ENCODE peak calls at places on chromosomes 7 and 10, in four cellular contexts. C is K562, Q is GM12878, Y is HL-60. A is an unnamed sample.

GRCh38 chr7:122123746-122124145 is 20.3 kb downstream of the AASS start:
- DNase-seq in Q (no peak), Y (no peak), C (no peak), A (no peak)

GRCh38 chr7:134685250-134685649 is 38.6 kb downstream of the BPGM start:
- DNase-seq in Y (no peak), C (no peak), Q (no peak), A (no peak)

GRCh38 chr7:6286486-6286885 is 14.1 kb upstream of the CYTH3 start:
- DNase-seq in Q (no peak), Y (no peak), C (no peak), A (no peak)

GRCh38 chr10:110717830-110718595 is 73.9 kb downstream of the RBM20 start:
- DNase-seq in C (no peak), Q (no peak), Y (peak), A (peak)

GRCh38 chr10:92993671-92994304 is 66.8 kb upstream of the CYP26C1 start:
- DNase-seq in C (no peak), Q (no peak), Y (no peak), A (no peak)

GRCh38 chr7:158166386-158167340 is 421.0 kb downstream of the PTPRN2 start:
- DNase-seq in C (no peak), Q (no peak), Y (no peak), A (no peak)

GRCh38 chr10:10824611-10825148 is 193.0 kb upstream of the CELF2 start:
- DNase-seq in C (no peak), Q (no peak), Y (no peak), A (no peak)

GRCh38 chr10:17644485-17644964 is 574 bp downstream of the STAM start:
- DNase-seq in Q (no peak), C (peak), Y (no peak), A (no peak)

GRCh38 chr10:72062341-72062740 is 26.0 kb downstream of the SPOCK2 start:
- DNase-seq in Y (no peak), C (no peak), Q (no peak), A (no peak)

GRCh38 chr10:14405076-14406065 is 74.6 kb upstream of the FRMD4A start:
- DNase-seq in C (no peak), Q (no peak), Y (no peak), A (no peak)

DNA sequence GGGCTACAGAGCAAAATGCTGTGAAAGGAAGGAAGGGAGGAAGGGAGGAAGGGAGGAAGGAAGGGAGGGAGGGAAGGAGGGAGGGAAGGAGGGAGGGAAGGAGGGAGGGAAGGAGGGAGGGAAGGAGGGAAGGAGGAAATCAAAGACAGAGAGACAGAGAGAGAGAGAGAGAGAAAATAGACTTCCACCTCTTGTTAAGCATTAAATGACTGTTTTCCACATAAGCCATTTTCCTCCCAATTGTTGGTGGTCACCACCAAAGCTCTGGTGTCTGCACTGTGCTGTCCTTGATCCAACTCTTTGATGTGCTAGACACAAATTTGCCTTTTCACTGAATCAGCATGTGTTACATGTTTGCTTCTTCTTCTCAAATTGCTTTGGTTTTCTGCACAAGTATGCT is 90.7 kb upstream of the INHBA start:
- DNase-seq in Y (no peak), C (no peak), Q (no peak), A (no peak)
- TF ChIP-seq SPI1 in Y (no peak), C (no peak), Q (no peak), A (no peak)

GRCh38 chr10:29158066-29158465 is 130.8 kb upstream of the LYZL1 start:
- DNase-seq in Y (no peak), Q (no peak), C (no peak), A (no peak)

GRCh38 chr10:29169021-29169420 is 119.8 kb upstream of the LYZL1 start:
- DNase-seq in C (no peak), Y (no peak), Q (no peak), A (no peak)

GRCh38 chr10:29166713-29167112 is 122.2 kb upstream of the LYZL1 start:
- DNase-seq in Q (no peak), C (no peak), Y (no peak), A (no peak)

GRCh38 chr10:29160110-29160669 is 128.7 kb upstream of the LYZL1 start:
- DNase-seq in C (no peak), Q (no peak), Y (no peak), A (no peak)

DNA sequence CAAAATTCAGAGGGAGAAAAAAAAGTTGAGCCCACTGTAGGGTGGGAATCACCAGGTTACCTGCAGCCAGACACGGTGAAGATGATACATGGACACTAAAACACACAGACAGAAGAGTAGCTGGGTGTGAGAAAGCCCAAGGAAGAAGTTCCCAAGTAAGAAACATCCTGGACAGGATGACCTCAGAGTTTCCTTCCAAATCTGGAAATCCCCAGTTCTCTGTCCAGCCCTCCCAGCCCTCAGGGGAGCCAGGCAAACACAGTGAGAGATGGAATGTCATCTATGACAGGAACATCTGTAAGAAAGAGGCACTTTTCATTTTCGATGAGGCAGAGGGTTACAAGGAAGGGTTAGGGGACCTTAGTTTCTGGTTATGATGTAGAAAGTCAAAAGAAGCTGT is 125.1 kb upstream of the LYZL1 start:
- DNase-seq in C (no peak), Y (no peak), Q (no peak), A (no peak)
- TF ChIP-seq SPI1 in C (no peak), Y (no peak), Q (no peak), A (no peak)

GRCh38 chr7:131012477-131013031 is 278.5 kb upstream of the KLF14 start:
- DNase-seq in Y (no peak), Q (no peak), C (peak), A (no peak)
- TF ChIP-seq SPI1 in Y (no peak), Q (no peak), C (no peak), A (no peak)

GRCh38 chr7:23783115-23783514 is 73.1 kb downstream of the STK31 start:
- DNase-seq in Y (no peak), Q (no peak), C (no peak), A (no peak)

GRCh38 chr7:23787272-23787671 is 77.3 kb downstream of the STK31 start:
- DNase-seq in C (no peak), Q (no peak), Y (no peak), A (no peak)
- TF ChIP-seq SPI1 in C (no peak), Q (no peak), Y (no peak), A (no peak)

A was measured in GM12891.